ENCODE peak calls at places on chromosome 2, in six cellular contexts. N, G, J, L, S and A are unnamed samples.

GRCh38 chr2:26653207-26654060 is 12.3 kb upstream of the CIB4 start:
- DNase-seq in N (no peak), G (no peak), J (no peak), L (no peak), S (no peak), A (no peak)

GRCh38 chr2:224171226-224171625 is 132.1 kb upstream of the SERPINE2 start:
- DNase-seq in N (no peak), G (no peak), J (no peak), L (no peak), S (no peak), A (no peak)

GRCh38 chr2:153477096-153477555 is 1.4 kb downstream of the RPRM start:
- DNase-seq in N (peak), G (no peak), J (no peak), L (no peak), S (no peak), A (no peak)

GRCh38 chr2:100865819-100866462 is 46.0 kb downstream of the NPAS2 start:
- DNase-seq in N (no peak), G (no peak), J (peak), L (no peak), S (no peak), A (no peak)

GRCh38 chr2:182148344-182148743 is 162.7 kb downstream of the PPP1R1C start:
- DNase-seq in N (no peak), G (no peak), J (no peak), L (no peak), S (no peak), A (no peak)

GRCh38 chr2:147525724-147526489 is 318.9 kb upstream of the ACVR2A start:
- DNase-seq in N (no peak), G (no peak), J (no peak), L (no peak), S (no peak), A (no peak)

GRCh38 chr2:62705859-62706720 is 577 bp downstream of the EHBP1 start:
- DNase-seq in N (no peak), G (peak), J (peak), L (peak), S (no peak), A (peak)

GRCh38 chr2:15385184-15385583 is 175.9 kb downstream of the NBAS start:
- DNase-seq in N (no peak), G (no peak), J (no peak), L (no peak), S (no peak), A (no peak)

GRCh38 chr2:206989306-206989705 is 50.0 kb downstream of the CPO start:
- DNase-seq in N (peak), G (peak), J (peak), L (no peak), S (no peak), A (peak)

GRCh38 chr2:172082105-172082943 is 3.0 kb upstream of the DLX1 start:
- DNase-seq in N (no peak), G (no peak), J (no peak), L (no peak), S (no peak), A (no peak)

GRCh38 chr2:172279843-172280242 is 147.5 kb upstream of the ITGA6 start:
- DNase-seq in N (no peak), G (no peak), J (no peak), L (no peak), S (no peak), A (no peak)

GRCh38 chr2:26001743-26002341 is 19.5 kb upstream of the KIF3C start:
- DNase-seq in N (no peak), G (no peak), J (no peak), L (no peak), S (no peak), A (no peak)

GRCh38 chr2:44746367-44746766 is 195.1 kb upstream of the SIX3 start:
- DNase-seq in N (no peak), G (no peak), J (no peak), L (no peak), S (no peak), A (no peak)

GRCh38 chr2:84038866-84039265 is 420.2 kb downstream of the SUCLG1 start:
- DNase-seq in N (no peak), G (no peak), J (no peak), L (no peak), S (no peak), A (no peak)

GRCh38 chr2:181234429-181235410 is 222.5 kb upstream of the ITGA4 start:
- DNase-seq in N (no peak), G (no peak), J (no peak), L (no peak), S (no peak), A (no peak)

GRCh38 chr2:95020275-95021014 is 5.1 kb upstream of the MAL start:
- DNase-seq in N (no peak), G (no peak), J (no peak), L (no peak), S (no peak), A (no peak)

GRCh38 chr2:138493334-138493733 is 8.2 kb upstream of the SPOPL start:
- DNase-seq in N (no peak), G (no peak), J (no peak), L (no peak), S (no peak), A (no peak)

GRCh38 chr2:14237902-14238301 is 394.6 kb upstream of the LRATD1 start:
- DNase-seq in N (no peak), G (no peak), J (no peak), L (no peak), S (no peak), A (no peak)

GRCh38 chr2:21451418-21451817 is 327.6 kb downstream of the TDRD15 start:
- DNase-seq in N (no peak), G (no peak), J (no peak), L (no peak), S (no peak), A (no peak)

GRCh38 chr2:57443985-57444501 is 602.6 kb upstream of the VRK2 start:
- DNase-seq in N (no peak), G (no peak), J (no peak), L (no peak), S (no peak), A (no peak)

GRCh38 chr2:42105330-42106256 is 57.8 kb downstream of the PKDCC start:
- DNase-seq in N (no peak), G (no peak), J (peak), L (no peak), S (peak), A (no peak)

GRCh38 chr2:3287896-3288295 is 89.7 kb downstream of the EIPR1 start:
- DNase-seq in N (no peak), G (no peak), J (no peak), L (no peak), S (no peak), A (no peak)

GRCh38 chr2:30800159-30800558 is 7.1 kb downstream of the CAPN13 start:
- DNase-seq in N (no peak), G (no peak), J (no peak), L (no peak), S (no peak), A (no peak)

GRCh38 chr2:3465844-3466481 is 53.4 kb downstream of the ADI1 start:
- DNase-seq in N (no peak), G (no peak), J (peak), L (no peak), S (no peak), A (no peak)

GRCh38 chr2:215052810-215053209 is 85.6 kb downstream of the ABCA12 start:
- DNase-seq in N (no peak), G (no peak), J (no peak), L (no peak), S (no peak), A (no peak)

GRCh38 chr2:233546101-233546500 is 20.5 kb downstream of the USP40 start:
- DNase-seq in N (no peak), G (no peak), J (no peak), L (no peak), S (no peak), A (no peak)

GRCh38 chr2:53768233-53768542 is 584 bp downstream of the CHAC2 start:
- DNase-seq in N (no peak), G (no peak), J (no peak), L (no peak), S (no peak), A (no peak)

GRCh38 chr2:113818382-113818951 is 62.0 kb upstream of the SLC35F5 start:
- DNase-seq in N (peak), G (peak), J (peak), L (no peak), S (no peak), A (no peak)

GRCh38 chr2:136139601-136140000 is 21.7 kb upstream of the CXCR4 start:
- DNase-seq in N (no peak), G (no peak), J (no peak), L (no peak), S (no peak), A (no peak)

GRCh38 chr2:164803772-164804466 is 37.7 kb downstream of the COBLL1 start:
- DNase-seq in N (no peak), G (no peak), J (no peak), L (no peak), S (no peak), A (no peak)

GRCh38 chr2:12073217-12073852 is 326.9 kb downstream of the LPIN1 start:
- DNase-seq in N (no peak), G (no peak), J (no peak), L (no peak), S (no peak), A (no peak)

GRCh38 chr2:66170681-66171234 is 264.2 kb upstream of the MEIS1 start:
- DNase-seq in N (no peak), G (no peak), J (no peak), L (no peak), S (no peak), A (no peak)

GRCh38 chr2:206442854-206443734 is at the start of gene ADAM23:
- DNase-seq in N (peak), G (peak), J (no peak), L (peak), S (no peak), A (peak)

GRCh38 chr2:103293266-103293583 is 531.4 kb downstream of the TMEM182 start:
- DNase-seq in N (no peak), G (no peak), J (no peak), L (no peak), S (no peak), A (no peak)

GRCh38 chr2:45267062-45267702 is 257.9 kb upstream of the SIX2 start:
- DNase-seq in N (no peak), G (peak), J (peak), L (no peak), S (no peak), A (no peak)

GRCh38 chr2:200274116-200275075 is 32.1 kb upstream of the SPATS2L start:
- DNase-seq in N (no peak), G (no peak), J (peak), L (no peak), S (peak), A (no peak)

GRCh38 chr2:33804155-33804554 is 205.1 kb upstream of the FAM98A start:
- DNase-seq in N (no peak), G (no peak), J (no peak), L (no peak), S (no peak), A (no peak)

GRCh38 chr2:36569267-36569860 is 28.6 kb downstream of the FEZ2 start:
- DNase-seq in N (no peak), G (no peak), J (no peak), L (no peak), S (no peak), A (no peak)
- TF ChIP-seq TAF1 in N (no peak), G (no peak), J (no peak), L (no peak), S (no peak), A (no peak)

DNA sequence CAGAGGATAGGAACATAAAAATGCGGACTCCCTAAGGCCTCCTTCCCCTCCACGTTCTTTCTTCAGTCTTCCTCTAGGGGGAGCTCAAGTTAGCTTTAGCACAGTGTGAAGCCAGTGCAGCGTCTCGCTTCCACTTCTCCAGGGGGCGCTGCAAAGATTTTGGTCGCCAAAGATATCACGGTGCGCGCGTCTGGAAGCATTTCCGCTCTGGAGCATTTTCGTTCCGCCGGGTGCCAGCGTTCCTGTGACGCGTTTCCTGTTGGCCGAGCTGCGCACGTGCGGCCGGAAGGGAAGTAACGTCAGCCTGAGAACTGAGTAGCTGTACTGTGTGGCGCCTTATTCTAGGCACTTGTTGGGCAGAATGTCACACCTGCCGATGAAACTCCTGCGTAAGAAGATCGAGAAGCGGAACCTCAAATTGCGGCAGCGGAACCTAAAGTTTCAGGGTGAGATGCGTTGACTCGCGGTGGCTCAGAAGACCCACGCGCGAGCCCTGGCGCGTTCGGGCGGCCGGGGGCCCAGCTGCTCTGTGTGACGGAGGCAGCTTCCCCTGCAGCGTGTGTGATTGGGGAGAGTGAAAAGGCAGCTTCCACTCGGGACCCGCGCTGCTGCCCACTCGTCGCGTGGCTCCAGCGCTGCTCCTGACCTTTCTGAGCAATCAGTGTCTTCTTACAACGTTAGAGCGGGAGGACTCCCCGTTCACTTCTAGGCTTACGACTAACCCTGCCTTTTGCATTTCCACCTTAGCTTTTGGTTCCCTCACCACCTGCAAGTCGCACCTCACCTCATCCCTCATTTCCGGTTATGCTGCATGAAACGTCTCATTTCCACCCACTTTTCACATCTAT is at the start of gene DDX18:
- DNase-seq in N (peak), G (peak), J (peak), L (peak), S (peak), A (peak)
- TF ChIP-seq POLR2A in N (peak), G (peak), J (peak), L (peak), S (peak), A (peak)

GRCh38 chr2:149989447-149990063 is 402.0 kb upstream of the MMADHC start:
- DNase-seq in N (no peak), G (no peak), J (peak), L (no peak), S (no peak), A (no peak)
- TF ChIP-seq POLR2AphosphoS5 in N (no peak), G (no peak), J (no peak), L (no peak), S (no peak), A (no peak)

GRCh38 chr2:121454549-121455090 is 76.1 kb upstream of the RNU4ATAC start:
- DNase-seq in N (no peak), G (no peak), J (no peak), L (no peak), S (no peak), A (no peak)

GRCh38 chr2:121450301-121450700 is 80.4 kb upstream of the RNU4ATAC start:
- DNase-seq in N (no peak), G (no peak), J (no peak), L (no peak), S (no peak), A (no peak)

GRCh38 chr2:121446647-121447241 is 83.9 kb upstream of the RNU4ATAC start:
- DNase-seq in N (no peak), G (no peak), J (no peak), L (no peak), S (no peak), A (no peak)

GRCh38 chr2:121455438-121455837 is 75.2 kb upstream of the RNU4ATAC start:
- DNase-seq in N (no peak), G (no peak), J (no peak), L (no peak), S (no peak), A (no peak)

DNA sequence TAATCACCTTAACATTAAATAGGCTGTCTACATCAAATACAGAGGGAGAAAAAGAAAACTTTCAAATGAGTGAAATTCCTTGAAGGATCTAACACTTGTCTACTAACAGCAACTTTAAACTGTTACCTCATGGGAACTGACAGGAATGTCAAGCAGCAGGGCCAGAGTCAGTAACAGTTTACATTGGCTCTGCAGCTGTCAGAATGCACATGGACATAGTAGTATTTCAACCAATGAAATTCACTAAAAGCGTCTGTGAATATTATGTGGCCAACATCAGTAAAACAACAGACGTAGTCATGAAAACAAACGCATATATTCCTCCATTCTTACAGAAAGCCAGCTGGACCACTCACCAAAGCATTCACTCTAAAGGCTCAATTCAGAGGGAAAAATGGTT is 79.3 kb upstream of the RNU4ATAC start:
- DNase-seq in N (no peak), G (no peak), J (no peak), L (no peak), S (no peak), A (no peak)
- TF ChIP-seq TAF1 in N (no peak), G (no peak), J (no peak), L (no peak), S (no peak), A (no peak)

DNA sequence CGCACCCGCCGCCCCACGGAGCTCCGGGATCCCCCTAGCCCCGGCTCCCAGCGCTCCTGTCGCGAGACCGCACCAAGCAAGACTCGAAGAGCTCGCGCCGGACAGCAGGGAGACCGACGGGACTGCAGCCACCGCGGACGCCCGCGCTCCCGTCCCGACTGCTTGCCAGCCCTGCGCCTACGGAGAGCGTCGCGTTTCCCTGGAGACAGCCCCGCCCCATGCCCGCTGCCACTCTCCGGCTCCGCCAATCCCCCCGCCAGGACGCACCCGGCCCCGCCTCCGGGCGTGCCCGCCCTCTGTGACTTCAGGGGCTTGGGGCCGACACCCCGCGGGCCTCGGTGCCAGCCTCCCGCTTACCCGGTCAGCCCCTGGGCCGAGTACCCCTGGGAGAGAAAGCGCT is at the start of gene ANKMY1:
- DNase-seq in N (no peak), G (no peak), J (no peak), L (peak), S (no peak), A (peak)
- TF ChIP-seq POLR2A in N (no peak), G (no peak), J (no peak), L (no peak), S (peak), A (no peak)

DNA sequence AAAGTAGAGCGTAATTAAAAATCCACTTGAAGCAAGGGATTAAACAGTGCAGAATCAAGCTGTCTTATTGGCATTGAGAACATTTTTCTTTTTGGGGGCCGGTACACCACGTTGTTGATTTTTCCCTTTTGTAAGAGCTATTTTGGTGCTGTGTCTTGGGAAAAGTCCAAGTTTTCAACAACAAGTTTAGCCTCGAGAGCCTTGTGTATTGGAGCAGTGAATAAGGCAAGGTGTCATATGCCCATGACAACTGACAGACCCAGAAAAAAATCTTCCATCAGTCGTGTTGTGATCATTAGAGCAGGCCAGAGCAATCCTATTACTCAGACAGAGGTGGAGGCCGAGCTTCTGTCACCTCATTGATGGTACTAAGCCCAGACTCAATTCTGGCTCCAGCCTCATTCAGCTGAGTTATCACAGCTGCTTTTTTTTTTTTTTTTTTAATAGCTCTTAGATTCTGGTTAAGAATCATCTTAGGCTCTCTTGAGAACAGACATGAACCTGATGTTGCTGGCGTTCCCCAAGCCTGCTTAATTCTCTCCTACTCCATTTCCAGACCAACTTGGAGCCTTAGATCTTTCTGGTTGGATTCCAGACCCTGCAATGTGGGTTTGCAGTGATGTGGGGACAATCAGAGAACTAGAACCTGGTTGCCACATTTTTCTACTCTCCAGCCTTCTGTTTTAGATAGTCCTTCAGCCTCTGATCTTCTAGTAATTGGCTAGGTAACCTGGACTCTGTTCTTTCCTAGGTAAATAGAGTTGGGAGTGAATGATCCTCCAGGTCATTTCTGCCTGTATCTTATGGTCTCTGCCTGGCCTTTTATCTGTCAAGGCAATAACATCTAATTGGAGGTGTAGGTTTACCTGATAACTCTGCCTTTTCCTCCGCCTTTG is 43.2 kb downstream of the MOGAT1 start:
- DNase-seq in N (no peak), G (no peak), J (peak), L (no peak), S (no peak), A (no peak)
- TF ChIP-seq POLR2AphosphoS5 in N (no peak), G (no peak), J (no peak), L (no peak), S (no peak), A (no peak)

DNA sequence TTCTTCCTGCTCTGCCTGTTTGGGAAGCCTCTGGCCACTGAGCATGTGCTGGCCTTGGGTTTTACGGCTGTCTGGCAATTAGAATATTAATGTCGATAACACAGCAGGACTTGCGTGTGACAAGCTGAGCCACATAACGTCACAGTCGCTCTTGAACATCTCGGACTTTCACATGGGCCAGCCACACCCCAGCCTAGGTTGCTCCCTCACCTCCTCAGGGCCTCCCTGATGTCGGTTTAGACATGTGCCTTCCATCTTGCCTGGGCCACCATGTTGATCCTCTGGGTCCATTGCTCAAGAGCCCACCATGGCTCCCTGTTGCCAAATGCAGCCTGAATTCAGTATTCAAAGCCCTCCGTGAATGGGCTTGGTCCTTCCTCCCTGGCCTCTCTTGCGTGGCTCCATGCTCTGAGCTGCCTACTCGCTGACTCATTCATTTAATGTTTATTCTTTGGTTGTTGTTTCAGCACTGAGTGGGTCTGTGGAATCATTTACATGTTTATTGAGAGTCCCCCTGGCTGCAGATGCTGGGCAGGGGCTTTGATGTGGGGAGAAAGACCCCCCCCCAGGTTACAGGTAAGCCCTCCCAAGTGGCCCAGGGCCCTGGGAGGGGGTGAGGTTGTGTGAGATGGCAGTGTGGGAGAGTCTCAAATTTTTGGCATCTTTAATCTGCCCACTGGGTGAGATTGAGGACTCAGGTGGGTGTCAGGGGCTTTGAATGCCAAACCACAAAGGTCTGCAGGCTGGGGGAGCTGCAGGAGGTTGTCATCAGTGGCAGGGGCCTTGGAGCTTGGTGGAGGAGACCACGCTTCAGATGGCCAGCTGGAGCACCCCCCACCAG is 62.0 kb downstream of the ODC1 start:
- DNase-seq in N (no peak), G (no peak), J (peak), L (no peak), S (no peak), A (no peak)
- TF ChIP-seq TAF1 in N (no peak), G (no peak), J (no peak), L (no peak), S (no peak), A (no peak)